ENCODE peak calls at places on chromosomes 2 and 18, in six cellular contexts. Z, U, L, X, O and Y are unnamed samples.

GRCh38 chr2:113103277-113103676 is 24.1 kb upstream of the IL1RN start:
- DNase-seq in Z (no peak), U (no peak), L (no peak), X (no peak), O (no peak), Y (no peak)

GRCh38 chr2:230202430-230203109 is 17.2 kb downstream of the SP110 start:
- DNase-seq in Z (no peak), U (no peak), L (peak; percentile 82), X (no peak), O (no peak), Y (no peak)

GRCh38 chr2:109558076-109558882 is 55.5 kb downstream of the SEPTIN10 start:
- DNase-seq in Z (peak; percentile 56), U (no peak), L (no peak), X (peak; percentile 89), O (no peak), Y (no peak)

GRCh38 chr2:95356821-95357700 is 45.4 kb upstream of the FAHD2A start:
- DNase-seq in Z (no peak), U (no peak), L (no peak), X (no peak), O (no peak), Y (no peak)

GRCh38 chr2:11067221-11068078 is 87.8 kb upstream of the SLC66A3 start:
- DNase-seq in Z (no peak), U (no peak), L (no peak), X (no peak), O (no peak), Y (no peak)

GRCh38 chr18:33541316-33541715 is 36.7 kb upstream of the ASXL3 start:
- DNase-seq in Z (no peak), U (no peak), L (no peak), X (no peak), O (no peak), Y (no peak)

GRCh38 chr2:88220733-88221132 is 50.6 kb downstream of the THNSL2 start:
- DNase-seq in Z (no peak), U (no peak), L (no peak), X (no peak), O (no peak), Y (no peak)

GRCh38 chr2:207260021-207260420 is 94.3 kb upstream of the KLF7 start:
- DNase-seq in Z (no peak), U (no peak), L (no peak), X (no peak), O (no peak), Y (no peak)

GRCh38 chr2:53609561-53609960 is 158.0 kb upstream of the CHAC2 start:
- DNase-seq in Z (no peak), U (no peak), L (no peak), X (no peak), O (no peak), Y (no peak)